ENCODE peak calls at places on chromosomes 6 and 20, in eight cellular contexts. S is left colon; X is ascending aorta; N is left lung; K is naive thymus-derived CD8-positive, alpha-beta T cell; F is AG10803; L is germinal center; J is heart left ventricle. O is an unnamed sample.

GRCh38 chr6:112760831-112761230 is 413.7 kb downstream of the RFPL4B start:
- DNase-seq in S (no peak), X (no peak), N (no peak), K (no peak), F (peak; percentile 7), L (no peak), J (no peak), O (no peak)

GRCh38 chr20:38057351-38057972 is 23.9 kb downstream of the RPRD1B start:
- DNase-seq in S (peak; percentile 96), X (peak; percentile 93), N (peak; percentile 91), K (peak; percentile 70), F (peak; percentile 55), L (peak; percentile 81), J (peak; percentile 93), O (peak; percentile 67)

GRCh38 chr6:118725944-118726343 is 74.6 kb upstream of the CEP85L start:
- DNase-seq in S (no peak), X (no peak), N (no peak), K (peak; percentile 45), F (no peak), L (no peak), J (no peak), O (peak; percentile 70)

GRCh38 chr6:79330723-79331122 is 96.2 kb upstream of the HMGN3 start:
- DNase-seq in S (no peak), X (no peak), N (no peak), K (no peak), F (no peak), L (no peak), J (no peak), O (no peak)

GRCh38 chr20:58695084-58695722 is 2.6 kb downstream of the NPEPL1 start:
- DNase-seq in S (no peak), X (no peak), N (no peak), K (no peak), F (no peak), L (no peak), J (peak; percentile 18), O (no peak)

GRCh38 chr20:10260316-10260715 is 41.7 kb downstream of the SNAP25 start:
- DNase-seq in S (no peak), X (no peak), N (no peak), K (no peak), F (no peak), L (no peak), J (no peak), O (no peak)

GRCh38 chr6:158854214-158855101 is 35.3 kb upstream of the EZR start:
- DNase-seq in S (no peak), X (no peak), N (no peak), K (peak; percentile 38), F (peak; percentile 32), L (no peak), J (no peak), O (no peak)

GRCh38 chr20:5539656-5540055 is 210.5 kb upstream of the SHLD1 start:
- DNase-seq in S (no peak), X (no peak), N (no peak), K (no peak), F (no peak), L (no peak), J (no peak), O (no peak)

GRCh38 chr20:54922096-54922495 is 446.7 kb downstream of the DOK5 start:
- DNase-seq in S (no peak), X (no peak), N (no peak), K (no peak), F (no peak), L (no peak), J (no peak), O (no peak)

GRCh38 chr6:94548211-94548610 is 1029.1 kb upstream of the MANEA start:
- DNase-seq in S (no peak), X (no peak), N (no peak), K (no peak), F (no peak), L (no peak), J (no peak), O (no peak)

GRCh38 chr6:46220351-46221220 is 49.8 kb upstream of the ENPP5 start:
- DNase-seq in S (no peak), X (no peak), N (no peak), K (no peak), F (no peak), L (peak; percentile 39), J (no peak), O (no peak)

GRCh38 chr6:149202967-149203366 is 114.5 kb upstream of the TAB2 start:
- DNase-seq in S (no peak), X (no peak), N (no peak), K (no peak), F (no peak), L (no peak), J (no peak), O (no peak)

GRCh38 chr6:81331526-81331925 is 421.0 kb downstream of the TENT5A start:
- DNase-seq in S (no peak), X (no peak), N (no peak), K (no peak), F (peak; percentile 88), L (no peak), J (no peak), O (no peak)

GRCh38 chr6:31401403-31401802 is 2.0 kb upstream of the MICA start:
- DNase-seq in S (no peak), X (peak; percentile 81), N (no peak), K (no peak), F (peak; percentile 88), L (no peak), J (peak; percentile 55), O (no peak)

GRCh38 chr20:7694940-7695567 is 245.2 kb downstream of the HAO1 start:
- DNase-seq in S (no peak), X (no peak), N (no peak), K (no peak), F (peak; percentile 42), L (no peak), J (no peak), O (no peak)

GRCh38 chr6:3026811-3027626 is 27.3 kb downstream of the NQO2 start:
- DNase-seq in S (no peak), X (no peak), N (no peak), K (peak; percentile 53), F (peak; percentile 4), L (peak; percentile 76), J (peak; percentile 31), O (peak; percentile 78)

GRCh38 chr6:111573118-111573883 is 32.4 kb downstream of the TRAF3IP2 start:
- DNase-seq in S (no peak), X (no peak), N (no peak), K (no peak), F (peak; percentile 72), L (no peak), J (no peak), O (no peak)

GRCh38 chr6:127384007-127384406 is 40.6 kb upstream of the ECHDC1 start:
- DNase-seq in S (no peak), X (no peak), N (no peak), K (no peak), F (peak; percentile 44), L (no peak), J (no peak), O (no peak)